ENCODE peak calls at places on chromosomes 3 and 15, in eight cellular contexts. V is uterus, D is GM12892, W is esophagus muscularis mucosa, R is heart left ventricle, Y is adrenal gland, L is IMR-90, C is HCT116. J is an unnamed sample.

GRCh38 chr3:51718547-51719412 is 11.9 kb downstream of the GRM2 start:
- DNase-seq in L (peak), Y (peak), C (peak), W (peak), D (peak), R (peak), V (no peak), J (peak)

GRCh38 chr3:150871192-150871591 is 34.0 kb downstream of the MINDY4B start:
- DNase-seq in C (no peak), Y (no peak), V (no peak), W (no peak), D (no peak), R (no peak), L (peak), J (no peak)

GRCh38 chr15:67359431-67360082 is 105.0 kb downstream of the IQCH start:
- DNase-seq in L (no peak), Y (no peak), C (no peak), R (no peak), D (no peak), V (no peak), W (no peak), J (no peak)

GRCh38 chr3:172107403-172107802 is 68.0 kb downstream of the FNDC3B start:
- DNase-seq in Y (no peak), L (no peak), W (no peak), V (no peak), R (no peak), D (peak), C (no peak), J (no peak)

GRCh38 chr15:65275728-65276126 is 11.0 kb downstream of the PARP16 start:
- DNase-seq in D (no peak), R (no peak), W (no peak), C (no peak), V (no peak), L (peak), Y (peak), J (no peak)

GRCh38 chr15:99174989-99175388 is 70.1 kb downstream of the SYNM start:
- DNase-seq in L (no peak), Y (no peak), R (no peak), D (no peak), W (no peak), V (no peak), C (no peak), J (no peak)

GRCh38 chr15:60601098-60601497 is 122.2 kb upstream of the ICE2 start:
- DNase-seq in W (no peak), L (no peak), C (no peak), Y (no peak), R (no peak), D (no peak), V (no peak), J (no peak)

GRCh38 chr15:67839358-67839928 is 402 bp downstream of the RNU6-1 start:
- DNase-seq in C (peak), V (no peak), L (peak), R (no peak), D (no peak), Y (no peak), W (no peak), J (no peak)

GRCh38 chr3:150345021-150345538 is 63.0 kb upstream of the TSC22D2 start:
- DNase-seq in V (no peak), Y (no peak), L (no peak), D (no peak), C (peak), R (no peak), W (no peak), J (peak)

GRCh38 chr3:62193586-62194345 is 179.6 kb downstream of the FEZF2 start:
- DNase-seq in Y (no peak), C (no peak), R (no peak), L (no peak), W (no peak), V (no peak), D (no peak), J (no peak)

GRCh38 chr3:189710620-189711388 is 79.6 kb downstream of the TP63 start:
- DNase-seq in W (no peak), Y (peak), C (no peak), V (peak), R (peak), L (peak), D (no peak), J (peak)

GRCh38 chr3:188153949-188154757 is at the start of gene LPP:
- DNase-seq in C (no peak), R (peak), L (peak), W (peak), Y (peak), V (peak), D (peak), J (peak)

GRCh38 chr3:4071481-4072184 is 231.5 kb upstream of the SETMAR start:
- DNase-seq in W (no peak), V (no peak), D (no peak), R (no peak), L (no peak), Y (no peak), C (no peak), J (no peak)

GRCh38 chr3:179068779-179069530 is 2.7 kb downstream of the ZMAT3 start:
- DNase-seq in C (no peak), D (no peak), L (peak), W (no peak), R (no peak), V (no peak), Y (no peak), J (no peak)

GRCh38 chr3:42685363-42685881 is at the start of gene KLHL40:
- DNase-seq in L (no peak), W (no peak), R (no peak), C (no peak), V (peak), Y (no peak), D (peak), J (no peak)

GRCh38 chr15:38699633-38700230 is 135.1 kb upstream of the RASGRP1 start:
- DNase-seq in Y (peak), L (peak), C (peak), W (no peak), D (peak), V (peak), R (no peak), J (peak)

GRCh38 chr15:41885841-41886240 is 8.0 kb downstream of the SPTBN5 start:
- DNase-seq in R (no peak), C (no peak), L (no peak), W (no peak), V (no peak), D (no peak), Y (no peak), J (no peak)

GRCh38 chr15:84387086-84387485 is 151.5 kb downstream of the GOLGA6L4 start:
- DNase-seq in D (no peak), W (peak), V (no peak), R (peak), L (no peak), C (no peak), Y (no peak), J (no peak)

GRCh38 chr15:31605467-31605931 is 278.9 kb downstream of the KLF13 start:
- DNase-seq in W (no peak), Y (no peak), R (no peak), C (no peak), D (no peak), V (no peak), L (peak), J (no peak)

GRCh38 chr3:188635258-188636038 is 481.5 kb downstream of the LPP start:
- DNase-seq in C (no peak), D (no peak), W (no peak), Y (no peak), L (peak), V (no peak), R (no peak), J (no peak)

GRCh38 chr3:135868801-135869200 is 96.7 kb upstream of the PPP2R3A start:
- DNase-seq in C (no peak), L (no peak), Y (no peak), W (no peak), R (no peak), D (no peak), V (no peak), J (no peak)

GRCh38 chr15:55434989-55435825 is 26.9 kb downstream of the PIERCE2 start:
- DNase-seq in D (no peak), Y (no peak), R (no peak), V (no peak), W (no peak), L (peak), C (peak), J (peak)

GRCh38 chr15:84962975-84963374 is 18.7 kb upstream of the PDE8A start:
- DNase-seq in L (no peak), D (no peak), C (no peak), W (no peak), Y (no peak), V (no peak), R (no peak), J (no peak)

GRCh38 chr3:173739716-173740115 is 342.2 kb downstream of the NLGN1 start:
- DNase-seq in W (no peak), C (no peak), Y (no peak), D (no peak), V (no peak), R (no peak), L (peak), J (no peak)

GRCh38 chr3:49801160-49801559 is 1.5 kb upstream of the CDHR4 start:
- DNase-seq in V (no peak), C (no peak), L (no peak), R (no peak), D (no peak), W (no peak), Y (no peak), J (no peak)

GRCh38 chr3:49804141-49805041 is 1.3 kb downstream of the INKA1 start:
- DNase-seq in C (no peak), W (no peak), L (no peak), Y (peak), R (peak), D (no peak), V (peak), J (no peak)

GRCh38 chr3:49805367-49805782 is 2.3 kb downstream of the INKA1 start:
- DNase-seq in C (no peak), R (peak), D (no peak), L (peak), Y (peak), V (peak), W (no peak), J (no peak)

GRCh38 chr3:49803464-49804140 is 541 bp downstream of the INKA1 start:
- DNase-seq in D (peak), W (no peak), V (peak), L (peak), R (peak), Y (no peak), C (no peak), J (no peak)

GRCh38 chr3:49802719-49803463 is at the start of gene INKA1:
- DNase-seq in R (peak), L (peak), D (peak), V (peak), Y (peak), C (peak), W (peak), J (peak)
- TF ChIP-seq POLR2A in R (no peak), L (no peak), D (peak), V (peak), Y (peak), C (peak), W (peak), J (peak)

GRCh38 chr15:101614001-101614585 is 38.1 kb downstream of the TM2D3 start:
- DNase-seq in D (no peak), L (no peak), Y (no peak), W (no peak), R (no peak), V (no peak), C (no peak), J (no peak)
- TF ChIP-seq POLR2A in D (no peak), L (no peak), Y (no peak), W (no peak), R (no peak), V (no peak), C (no peak), J (no peak)

GRCh38 chr3:58667229-58667628 is 655 bp upstream of the FAM3D start:
- DNase-seq in W (no peak), L (no peak), V (no peak), R (no peak), C (no peak), D (no peak), Y (no peak), J (no peak)

GRCh38 chr3:58664611-58665010 is 2.0 kb downstream of the FAM3D start:
- DNase-seq in C (no peak), D (no peak), L (no peak), W (no peak), Y (no peak), R (no peak), V (no peak), J (no peak)

GRCh38 chr3:58667704-58668103 is 1.1 kb upstream of the FAM3D start:
- DNase-seq in W (no peak), L (no peak), C (no peak), R (no peak), Y (no peak), V (no peak), D (no peak), J (no peak)

GRCh38 chr3:58666683-58667082 is at the start of gene FAM3D:
- DNase-seq in D (no peak), C (no peak), W (no peak), Y (no peak), V (no peak), R (no peak), L (no peak), J (no peak)

GRCh38 chr3:58665410-58665809 is 1.2 kb downstream of the FAM3D start:
- DNase-seq in R (no peak), C (no peak), W (no peak), V (no peak), D (no peak), Y (no peak), L (peak), J (no peak)
- TF ChIP-seq POLR2A in R (no peak), C (no peak), W (no peak), V (no peak), D (no peak), Y (no peak), L (no peak), J (no peak)

GRCh38 chr3:134250717-134251220 is at the start of gene RYK:
- DNase-seq in W (peak), Y (peak), L (peak), C (peak), D (peak), V (peak), R (peak), J (peak)
- TF ChIP-seq POLR2A in W (no peak), Y (peak), L (no peak), C (peak), D (peak), V (peak), R (no peak), J (peak)

GRCh38 chr3:194204793-194205065 is 68.8 kb downstream of the HES1 start:
- DNase-seq in C (no peak), R (no peak), Y (no peak), D (no peak), W (no peak), L (no peak), V (no peak), J (no peak)

GRCh38 chr3:194201953-194202666 is 66.2 kb downstream of the HES1 start:
- DNase-seq in W (no peak), D (no peak), Y (no peak), L (no peak), R (no peak), C (no peak), V (no peak), J (no peak)

GRCh38 chr3:194204036-194204792 is 68.3 kb downstream of the HES1 start:
- DNase-seq in V (no peak), R (no peak), L (no peak), Y (no peak), W (no peak), C (no peak), D (peak), J (no peak)

GRCh38 chr3:194205675-194206133 is 69.8 kb downstream of the HES1 start:
- DNase-seq in V (no peak), D (no peak), W (no peak), R (no peak), C (peak), Y (peak), L (no peak), J (no peak)

DNA sequence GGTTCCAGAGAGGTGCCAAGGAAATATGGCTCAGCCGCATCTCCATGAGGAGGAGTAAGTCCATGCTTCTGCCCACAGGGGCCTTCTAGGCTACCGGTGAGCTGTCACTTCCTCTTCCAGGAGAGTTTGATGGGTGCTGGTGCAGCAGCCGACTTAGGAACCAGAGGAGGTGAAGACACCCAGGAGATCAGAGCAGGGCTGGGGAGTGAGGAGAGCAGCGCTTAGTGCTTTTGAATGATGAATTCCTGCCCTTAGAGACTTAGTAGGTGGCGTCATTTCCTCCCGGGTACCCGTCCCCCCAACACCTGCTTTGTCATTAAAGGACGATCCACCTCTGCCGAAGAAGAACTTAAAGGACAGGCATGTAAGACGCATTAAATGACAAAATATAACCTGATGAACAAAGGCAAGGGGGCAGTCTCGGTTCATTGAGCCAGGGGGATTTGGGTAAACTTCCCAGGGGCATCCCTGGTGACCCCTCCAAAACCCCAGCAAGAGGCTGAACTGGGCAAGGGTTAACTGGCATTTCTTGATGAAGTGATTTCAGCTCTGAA is 67.6 kb downstream of the HES1 start:
- DNase-seq in D (no peak), V (no peak), Y (no peak), C (no peak), W (no peak), L (no peak), R (no peak), J (no peak)
- TF ChIP-seq POLR2A in D (no peak), V (no peak), Y (no peak), C (no peak), W (no peak), L (no peak), R (no peak), J (no peak)

GRCh38 chr3:195739561-195740111 is 18.9 kb downstream of the MUC20 start:
- DNase-seq in W (no peak), Y (no peak), V (no peak), C (no peak), R (no peak), L (no peak), D (no peak), J (no peak)

GRCh38 chr3:195748661-195749060 is 27.9 kb downstream of the MUC20 start:
- DNase-seq in R (no peak), Y (no peak), W (no peak), L (no peak), D (no peak), V (no peak), C (no peak), J (no peak)

GRCh38 chr3:195746346-195746745 is 25.6 kb downstream of the MUC20 start:
- DNase-seq in W (no peak), R (no peak), C (no peak), L (no peak), D (no peak), Y (no peak), V (no peak), J (no peak)

GRCh38 chr3:195746751-195747150 is 26.0 kb downstream of the MUC20 start:
- DNase-seq in Y (no peak), L (no peak), R (no peak), V (no peak), D (no peak), C (no peak), W (no peak), J (no peak)

DNA sequence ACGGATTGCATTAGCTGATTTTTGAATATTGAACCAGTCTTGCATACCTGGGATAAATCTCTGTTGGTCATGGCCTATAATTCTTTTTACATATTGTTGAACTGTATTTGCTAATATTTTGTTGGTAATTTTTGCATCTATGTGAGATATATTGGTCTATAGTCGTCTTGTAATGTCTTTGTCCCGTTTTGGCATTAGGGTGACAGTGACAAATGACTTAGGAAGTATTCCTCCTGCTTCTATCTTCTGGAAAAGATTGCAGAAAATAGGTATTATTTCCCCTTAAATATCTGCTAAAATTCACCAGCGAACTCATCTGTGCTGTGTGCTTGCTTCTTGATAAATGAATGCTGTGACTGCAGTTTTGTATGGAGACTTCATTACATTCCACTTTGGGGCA is 23.7 kb downstream of the MUC20 start:
- DNase-seq in D (no peak), L (no peak), W (no peak), C (no peak), R (no peak), Y (no peak), V (no peak), J (no peak)
- TF ChIP-seq POLR2A in D (no peak), L (no peak), W (no peak), C (no peak), R (no peak), Y (no peak), V (no peak), J (no peak)

DNA sequence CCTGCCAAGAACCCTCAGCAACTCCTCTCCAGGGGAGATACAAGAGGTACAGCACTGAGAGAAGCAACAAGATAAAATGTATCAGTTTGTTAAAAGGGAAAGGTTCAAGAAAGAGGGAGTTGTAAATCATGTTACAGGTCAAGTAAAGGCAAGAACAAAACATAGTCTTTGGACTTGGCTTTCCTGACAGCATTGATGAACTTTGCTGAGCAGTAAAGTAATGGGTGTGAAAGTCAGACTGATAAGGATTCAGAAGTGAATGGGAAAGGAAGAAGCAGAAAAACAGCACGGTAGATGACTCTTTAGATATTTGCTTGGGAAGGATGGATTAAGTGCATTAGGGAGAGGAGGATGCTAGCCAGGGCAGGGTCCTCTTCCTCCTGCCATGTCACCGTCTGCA is 27.1 kb downstream of the MBNL1 start:
- DNase-seq in D (no peak), R (no peak), L (no peak), V (no peak), Y (no peak), C (no peak), W (no peak), J (no peak)
- TF ChIP-seq POLR2A in D (no peak), R (no peak), L (no peak), V (no peak), Y (no peak), C (no peak), W (no peak), J (no peak)

DNA sequence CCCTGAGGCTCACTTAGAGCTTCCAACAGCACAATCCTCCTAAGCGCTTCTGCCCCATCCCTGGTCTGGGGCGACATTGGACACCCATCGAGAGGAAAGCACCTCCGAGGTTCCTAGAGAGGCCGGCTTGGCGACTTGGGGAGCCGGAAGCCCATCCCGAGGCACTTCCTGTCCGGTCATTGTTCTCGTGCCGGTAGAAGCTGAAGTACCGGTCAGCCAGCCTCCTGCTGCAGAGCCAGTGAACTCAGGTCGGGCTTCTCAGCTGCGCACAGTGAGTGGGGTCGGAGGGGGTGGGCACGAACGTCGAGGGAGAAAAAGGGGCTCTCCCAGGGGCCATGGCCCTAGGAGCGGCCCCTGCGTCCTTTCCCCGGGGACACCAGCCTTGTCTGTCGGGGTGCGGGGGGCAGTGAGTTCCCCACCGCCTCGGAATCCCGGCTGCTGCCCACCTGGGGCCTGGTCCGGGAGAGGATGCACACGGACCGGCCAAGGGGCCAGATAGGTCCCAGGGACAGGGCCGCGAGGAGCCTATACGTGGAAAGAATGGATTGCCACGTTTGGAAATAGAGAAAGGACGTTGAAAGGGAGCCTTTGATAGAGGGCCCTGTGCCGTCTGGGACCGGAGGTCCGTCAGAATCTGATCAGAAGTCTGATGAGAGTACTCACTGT is at the start of gene ZNF35:
- DNase-seq in R (peak), Y (peak), W (peak), V (peak), D (peak), C (peak), L (peak), J (peak)
- TF ChIP-seq POLR2A in R (no peak), Y (no peak), W (no peak), V (no peak), D (peak), C (peak), L (peak), J (peak)